ENCODE peak calls at places on chromosomes 3 and 15, in nine cellular contexts. One of them, this sample, is unnamed.

GRCh38 chr3:40313975-40314860 is 4.7 kb downstream of the EIF1B start:
- DNase-seq in mesenchymal stem cell: no peak
- DNase-seq in colonic mucosa: no peak
- DNase-seq in astrocyte of the spinal cord: no peak
- DNase-seq in neuronal stem cell: no peak
- DNase-seq in MM.1S: no peak
- DNase-seq in CD8-positive, alpha-beta T cell: no peak
- DNase-seq in tibial artery: no peak
- DNase-seq in cardiac muscle cell: no peak
- DNase-seq in this sample: no peak

GRCh38 chr3:143668924-143669790 is 179.1 kb downstream of the SLC9A9 start:
- DNase-seq in mesenchymal stem cell: peak; percentile 20
- DNase-seq in colonic mucosa: no peak
- DNase-seq in astrocyte of the spinal cord: no peak
- DNase-seq in neuronal stem cell: no peak
- DNase-seq in MM.1S: peak; percentile 37
- DNase-seq in CD8-positive, alpha-beta T cell: no peak
- DNase-seq in tibial artery: no peak
- DNase-seq in cardiac muscle cell: no peak
- DNase-seq in this sample: no peak

GRCh38 chr3:56096941-56097340 is 371.3 kb downstream of the ERC2 start:
- DNase-seq in mesenchymal stem cell: no peak
- DNase-seq in colonic mucosa: no peak
- DNase-seq in astrocyte of the spinal cord: no peak
- DNase-seq in neuronal stem cell: no peak
- DNase-seq in MM.1S: no peak
- DNase-seq in CD8-positive, alpha-beta T cell: no peak
- DNase-seq in tibial artery: no peak
- DNase-seq in cardiac muscle cell: no peak
- DNase-seq in this sample: no peak

GRCh38 chr15:96223939-96224338 is 106.6 kb upstream of the NR2F2 start:
- DNase-seq in mesenchymal stem cell: no peak
- DNase-seq in colonic mucosa: no peak
- DNase-seq in astrocyte of the spinal cord: no peak
- DNase-seq in neuronal stem cell: no peak
- DNase-seq in MM.1S: no peak
- DNase-seq in CD8-positive, alpha-beta T cell: no peak
- DNase-seq in tibial artery: no peak
- DNase-seq in cardiac muscle cell: no peak
- DNase-seq in this sample: no peak

GRCh38 chr3:61936344-61936937 is 375.1 kb downstream of the PTPRG start:
- DNase-seq in mesenchymal stem cell: peak; percentile 27
- DNase-seq in colonic mucosa: peak; percentile 23
- DNase-seq in astrocyte of the spinal cord: no peak
- DNase-seq in neuronal stem cell: no peak
- DNase-seq in MM.1S: peak; percentile 15
- DNase-seq in CD8-positive, alpha-beta T cell: no peak
- DNase-seq in tibial artery: no peak
- DNase-seq in cardiac muscle cell: peak; percentile 38
- DNase-seq in this sample: peak; percentile 24

GRCh38 chr3:121545049-121545563 is 682 bp downstream of the POLQ start:
- DNase-seq in mesenchymal stem cell: peak; percentile 56
- DNase-seq in colonic mucosa: no peak
- DNase-seq in astrocyte of the spinal cord: peak; percentile 8
- DNase-seq in neuronal stem cell: no peak
- DNase-seq in MM.1S: peak; percentile 18
- DNase-seq in CD8-positive, alpha-beta T cell: no peak
- DNase-seq in tibial artery: no peak
- DNase-seq in cardiac muscle cell: peak; percentile 1
- DNase-seq in this sample: no peak

GRCh38 chr3:126056681-126057546 is 27.0 kb downstream of the SLC41A3 start:
- DNase-seq in mesenchymal stem cell: no peak
- DNase-seq in colonic mucosa: no peak
- DNase-seq in astrocyte of the spinal cord: peak; percentile 29
- DNase-seq in neuronal stem cell: no peak
- DNase-seq in MM.1S: no peak
- DNase-seq in CD8-positive, alpha-beta T cell: no peak
- DNase-seq in tibial artery: no peak
- DNase-seq in cardiac muscle cell: no peak
- DNase-seq in this sample: no peak

GRCh38 chr3:78476076-78476475 is 1291.7 kb downstream of the ROBO1 start:
- DNase-seq in mesenchymal stem cell: no peak
- DNase-seq in colonic mucosa: no peak
- DNase-seq in astrocyte of the spinal cord: no peak
- DNase-seq in neuronal stem cell: no peak
- DNase-seq in MM.1S: no peak
- DNase-seq in CD8-positive, alpha-beta T cell: no peak
- DNase-seq in tibial artery: no peak
- DNase-seq in cardiac muscle cell: no peak
- DNase-seq in this sample: no peak

GRCh38 chr3:161556533-161556932 is 59.9 kb downstream of the OTOL1 start:
- DNase-seq in mesenchymal stem cell: peak; percentile 65
- DNase-seq in colonic mucosa: no peak
- DNase-seq in astrocyte of the spinal cord: no peak
- DNase-seq in neuronal stem cell: no peak
- DNase-seq in MM.1S: peak; percentile 49
- DNase-seq in CD8-positive, alpha-beta T cell: no peak
- DNase-seq in tibial artery: no peak
- DNase-seq in cardiac muscle cell: peak; percentile 33
- DNase-seq in this sample: no peak

GRCh38 chr3:43181202-43181910 is 75.5 kb upstream of the POMGNT2 start:
- DNase-seq in mesenchymal stem cell: no peak
- DNase-seq in colonic mucosa: peak; percentile 65
- DNase-seq in astrocyte of the spinal cord: no peak
- DNase-seq in neuronal stem cell: no peak
- DNase-seq in MM.1S: no peak
- DNase-seq in CD8-positive, alpha-beta T cell: no peak
- DNase-seq in tibial artery: no peak
- DNase-seq in cardiac muscle cell: no peak
- DNase-seq in this sample: no peak

GRCh38 chr3:192850501-192850981 is 67.1 kb downstream of the MB21D2 start:
- DNase-seq in mesenchymal stem cell: peak; percentile 86
- DNase-seq in colonic mucosa: peak; percentile 76
- DNase-seq in astrocyte of the spinal cord: peak; percentile 73
- DNase-seq in neuronal stem cell: no peak
- DNase-seq in MM.1S: no peak
- DNase-seq in CD8-positive, alpha-beta T cell: no peak
- DNase-seq in tibial artery: no peak
- DNase-seq in cardiac muscle cell: no peak
- DNase-seq in this sample: peak; percentile 52

GRCh38 chr3:18185624-18186023 is 239.5 kb downstream of the SATB1 start:
- DNase-seq in mesenchymal stem cell: no peak
- DNase-seq in colonic mucosa: no peak
- DNase-seq in astrocyte of the spinal cord: no peak
- DNase-seq in neuronal stem cell: no peak
- DNase-seq in MM.1S: no peak
- DNase-seq in CD8-positive, alpha-beta T cell: no peak
- DNase-seq in tibial artery: no peak
- DNase-seq in cardiac muscle cell: no peak
- DNase-seq in this sample: no peak

GRCh38 chr3:139230391-139230790 is 113.4 kb upstream of the MRPS22 start:
- DNase-seq in mesenchymal stem cell: no peak
- DNase-seq in colonic mucosa: no peak
- DNase-seq in astrocyte of the spinal cord: no peak
- DNase-seq in neuronal stem cell: no peak
- DNase-seq in MM.1S: no peak
- DNase-seq in CD8-positive, alpha-beta T cell: no peak
- DNase-seq in tibial artery: no peak
- DNase-seq in cardiac muscle cell: no peak
- DNase-seq in this sample: no peak

GRCh38 chr3:149660462-149660861 is 2.6 kb upstream of the WWTR1 start:
- DNase-seq in mesenchymal stem cell: no peak
- DNase-seq in colonic mucosa: no peak
- DNase-seq in astrocyte of the spinal cord: no peak
- DNase-seq in neuronal stem cell: no peak
- DNase-seq in MM.1S: no peak
- DNase-seq in CD8-positive, alpha-beta T cell: no peak
- DNase-seq in tibial artery: no peak
- DNase-seq in cardiac muscle cell: no peak
- DNase-seq in this sample: no peak

GRCh38 chr3:149657458-149657795 is 398 bp downstream of the WWTR1 start:
- DNase-seq in mesenchymal stem cell: peak; percentile 81
- DNase-seq in colonic mucosa: peak; percentile 30
- DNase-seq in astrocyte of the spinal cord: peak; percentile 72
- DNase-seq in neuronal stem cell: no peak
- DNase-seq in MM.1S: no peak
- DNase-seq in CD8-positive, alpha-beta T cell: peak; percentile 49
- DNase-seq in tibial artery: peak; percentile 84
- DNase-seq in cardiac muscle cell: no peak
- DNase-seq in this sample: peak; percentile 21

GRCh38 chr3:149657796-149658443 is at the start of gene WWTR1:
- DNase-seq in mesenchymal stem cell: peak; percentile 96
- DNase-seq in colonic mucosa: peak; percentile 76
- DNase-seq in astrocyte of the spinal cord: peak; percentile 98
- DNase-seq in neuronal stem cell: peak; percentile 81
- DNase-seq in MM.1S: peak; percentile 83
- DNase-seq in CD8-positive, alpha-beta T cell: no peak
- DNase-seq in tibial artery: peak; percentile 98
- DNase-seq in cardiac muscle cell: peak; percentile 94
- DNase-seq in this sample: peak; percentile 9

GRCh38 chr3:149658444-149659172 is 783 bp upstream of the WWTR1 start:
- DNase-seq in mesenchymal stem cell: peak; percentile 93
- DNase-seq in colonic mucosa: peak; percentile 53
- DNase-seq in astrocyte of the spinal cord: peak; percentile 90
- DNase-seq in neuronal stem cell: peak; percentile 61
- DNase-seq in MM.1S: peak; percentile 78
- DNase-seq in CD8-positive, alpha-beta T cell: no peak
- DNase-seq in tibial artery: peak; percentile 93
- DNase-seq in cardiac muscle cell: peak; percentile 89
- DNase-seq in this sample: peak; percentile 12

DNA sequence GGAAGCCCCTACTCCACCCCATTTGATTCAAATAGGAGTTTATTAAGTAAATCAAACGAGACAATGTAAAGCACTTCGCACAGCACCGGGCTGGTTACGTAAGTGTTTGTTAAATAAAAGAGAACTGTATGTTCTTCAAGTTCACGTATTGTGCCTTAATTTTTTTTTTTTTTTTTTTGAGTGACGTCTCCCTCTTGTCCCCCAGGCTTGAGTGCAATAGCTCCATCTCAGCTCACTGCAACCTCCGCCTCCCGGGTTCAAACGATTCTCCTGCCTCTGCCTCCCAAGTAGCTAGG is 1.3 kb upstream of the WWTR1 start:
- DNase-seq in mesenchymal stem cell: no peak
- DNase-seq in colonic mucosa: no peak
- DNase-seq in astrocyte of the spinal cord: no peak
- DNase-seq in neuronal stem cell: no peak
- DNase-seq in MM.1S: no peak
- DNase-seq in CD8-positive, alpha-beta T cell: no peak
- DNase-seq in tibial artery: no peak
- DNase-seq in cardiac muscle cell: no peak
- DNase-seq in this sample: no peak
- H3K4me3 ChIP-seq in mesenchymal stem cell: no peak overlapping the region
- H3K4me3 ChIP-seq in colonic mucosa: no peak overlapping the region
- H3K4me3 ChIP-seq in astrocyte of the spinal cord: peak overlapping the region; percentile 66
- H3K4me3 ChIP-seq in neuronal stem cell: no peak overlapping the region
- H3K4me3 ChIP-seq in MM.1S: no peak overlapping the region
- H3K4me3 ChIP-seq in CD8-positive, alpha-beta T cell: no peak overlapping the region
- H3K4me3 ChIP-seq in tibial artery: peak overlapping the region; percentile 76
- H3K4me3 ChIP-seq in cardiac muscle cell: no peak overlapping the region
- H3K4me3 ChIP-seq in this sample: no peak overlapping the region

GRCh38 chr15:60696523-60696859 is 217.5 kb upstream of the ICE2 start:
- DNase-seq in mesenchymal stem cell: no peak
- DNase-seq in colonic mucosa: no peak
- DNase-seq in astrocyte of the spinal cord: no peak
- DNase-seq in neuronal stem cell: no peak
- DNase-seq in MM.1S: no peak
- DNase-seq in CD8-positive, alpha-beta T cell: no peak
- DNase-seq in tibial artery: no peak
- DNase-seq in cardiac muscle cell: no peak
- DNase-seq in this sample: no peak
- H3K4me3 ChIP-seq in mesenchymal stem cell: no peak overlapping the region
- H3K4me3 ChIP-seq in colonic mucosa: no peak overlapping the region
- H3K4me3 ChIP-seq in astrocyte of the spinal cord: no peak overlapping the region
- H3K4me3 ChIP-seq in neuronal stem cell: no peak overlapping the region
- H3K4me3 ChIP-seq in MM.1S: no peak overlapping the region
- H3K4me3 ChIP-seq in CD8-positive, alpha-beta T cell: no peak overlapping the region
- H3K4me3 ChIP-seq in tibial artery: no peak overlapping the region
- H3K4me3 ChIP-seq in cardiac muscle cell: no peak overlapping the region
- H3K4me3 ChIP-seq in this sample: no peak overlapping the region

GRCh38 chr3:37795431-37796061 is 66.1 kb upstream of the CTDSPL start:
- DNase-seq in mesenchymal stem cell: no peak
- DNase-seq in colonic mucosa: no peak
- DNase-seq in astrocyte of the spinal cord: no peak
- DNase-seq in neuronal stem cell: no peak
- DNase-seq in MM.1S: no peak
- DNase-seq in CD8-positive, alpha-beta T cell: no peak
- DNase-seq in tibial artery: no peak
- DNase-seq in cardiac muscle cell: no peak
- DNase-seq in this sample: no peak
- H3K4me3 ChIP-seq in mesenchymal stem cell: no peak overlapping the region
- H3K4me3 ChIP-seq in colonic mucosa: no peak overlapping the region
- H3K4me3 ChIP-seq in astrocyte of the spinal cord: no peak overlapping the region
- H3K4me3 ChIP-seq in neuronal stem cell: no peak overlapping the region
- H3K4me3 ChIP-seq in MM.1S: no peak overlapping the region
- H3K4me3 ChIP-seq in CD8-positive, alpha-beta T cell: no peak overlapping the region
- H3K4me3 ChIP-seq in tibial artery: no peak overlapping the region
- H3K4me3 ChIP-seq in cardiac muscle cell: no peak overlapping the region
- H3K4me3 ChIP-seq in this sample: no peak overlapping the region

GRCh38 chr3:180322829-180323228 is 279.1 kb upstream of the TTC14 start:
- DNase-seq in mesenchymal stem cell: no peak
- DNase-seq in colonic mucosa: no peak
- DNase-seq in astrocyte of the spinal cord: no peak
- DNase-seq in neuronal stem cell: no peak
- DNase-seq in MM.1S: no peak
- DNase-seq in CD8-positive, alpha-beta T cell: no peak
- DNase-seq in tibial artery: no peak
- DNase-seq in cardiac muscle cell: no peak
- DNase-seq in this sample: no peak

GRCh38 chr3:180325533-180325932 is 276.4 kb upstream of the TTC14 start:
- DNase-seq in mesenchymal stem cell: no peak
- DNase-seq in colonic mucosa: no peak
- DNase-seq in astrocyte of the spinal cord: no peak
- DNase-seq in neuronal stem cell: no peak
- DNase-seq in MM.1S: no peak
- DNase-seq in CD8-positive, alpha-beta T cell: no peak
- DNase-seq in tibial artery: no peak
- DNase-seq in cardiac muscle cell: no peak
- DNase-seq in this sample: no peak

GRCh38 chr3:180325958-180326357 is 276.0 kb upstream of the TTC14 start:
- DNase-seq in mesenchymal stem cell: no peak
- DNase-seq in colonic mucosa: no peak
- DNase-seq in astrocyte of the spinal cord: no peak
- DNase-seq in neuronal stem cell: no peak
- DNase-seq in MM.1S: no peak
- DNase-seq in CD8-positive, alpha-beta T cell: no peak
- DNase-seq in tibial artery: no peak
- DNase-seq in cardiac muscle cell: no peak
- DNase-seq in this sample: no peak

GRCh38 chr3:180321534-180321933 is 280.4 kb upstream of the TTC14 start:
- DNase-seq in mesenchymal stem cell: no peak
- DNase-seq in colonic mucosa: no peak
- DNase-seq in astrocyte of the spinal cord: no peak
- DNase-seq in neuronal stem cell: no peak
- DNase-seq in MM.1S: no peak
- DNase-seq in CD8-positive, alpha-beta T cell: no peak
- DNase-seq in tibial artery: no peak
- DNase-seq in cardiac muscle cell: no peak
- DNase-seq in this sample: no peak

DNA sequence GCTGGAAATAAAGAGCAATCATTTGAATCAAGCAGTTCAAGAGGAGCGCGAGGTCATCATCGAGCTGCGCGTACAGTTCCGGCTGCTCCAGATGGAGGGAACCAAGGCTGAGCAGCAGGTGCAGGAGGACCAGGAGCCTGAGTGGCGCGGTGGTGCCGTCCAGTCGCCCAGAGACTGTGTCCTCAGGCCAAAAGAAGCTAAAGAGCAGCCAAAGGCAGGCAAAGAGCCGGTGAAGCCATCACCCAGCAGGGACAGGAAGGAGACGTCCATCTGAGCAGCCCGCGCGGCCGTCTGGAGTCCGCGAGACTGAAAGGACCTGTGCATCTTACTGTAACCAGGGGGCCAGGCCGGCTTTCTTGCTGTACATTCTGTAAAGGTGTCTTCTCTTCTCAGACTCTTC is 277.2 kb upstream of the TTC14 start:
- DNase-seq in mesenchymal stem cell: no peak
- DNase-seq in colonic mucosa: no peak
- DNase-seq in astrocyte of the spinal cord: no peak
- DNase-seq in neuronal stem cell: no peak
- DNase-seq in MM.1S: no peak
- DNase-seq in CD8-positive, alpha-beta T cell: no peak
- DNase-seq in tibial artery: no peak
- DNase-seq in cardiac muscle cell: no peak
- DNase-seq in this sample: no peak
- H3K4me3 ChIP-seq in mesenchymal stem cell: no peak overlapping the region
- H3K4me3 ChIP-seq in colonic mucosa: no peak overlapping the region
- H3K4me3 ChIP-seq in astrocyte of the spinal cord: no peak overlapping the region
- H3K4me3 ChIP-seq in neuronal stem cell: no peak overlapping the region
- H3K4me3 ChIP-seq in MM.1S: no peak overlapping the region
- H3K4me3 ChIP-seq in CD8-positive, alpha-beta T cell: no peak overlapping the region
- H3K4me3 ChIP-seq in tibial artery: no peak overlapping the region
- H3K4me3 ChIP-seq in cardiac muscle cell: no peak overlapping the region
- H3K4me3 ChIP-seq in this sample: no peak overlapping the region

This sample was measured in NB4.